ENCODE peak calls at places on chromosome 16, in eight cellular contexts. Y, D, G, M, W, P, R and K are unnamed samples.
A peak's percentile ranks its signal among the peaks of the same experiment; 100 is the strongest.

GRCh38 chr16:30456302-30456701 is 10.6 kb upstream of the SEPHS2 start:
- DNase-seq in W (no peak), Y (no peak), P (no peak), D (no peak), R (no peak), M (no peak), G (no peak), K (no peak)

GRCh38 chr16:85429776-85430522 is 183.2 kb upstream of the GSE1 start:
- DNase-seq in W (peak; percentile 14), R (no peak), Y (no peak), M (no peak), P (no peak), D (no peak), G (no peak), K (no peak)

GRCh38 chr16:26019885-26020284 is 328.1 kb downstream of the HS3ST4 start:
- DNase-seq in G (no peak), D (no peak), R (no peak), Y (no peak), W (no peak), P (no peak), M (no peak), K (no peak)

GRCh38 chr16:84404936-84405640 is 36.8 kb downstream of the ATP2C2 start:
- DNase-seq in Y (no peak), G (no peak), D (no peak), R (no peak), M (no peak), W (no peak), P (no peak), K (no peak)

GRCh38 chr16:66402166-66402565 is 24.9 kb upstream of the BEAN1 start:
- DNase-seq in G (no peak), Y (peak; percentile 60), P (no peak), M (no peak), D (no peak), R (no peak), W (no peak), K (no peak)

GRCh38 chr16:82700541-82701240 is 73.9 kb downstream of the CDH13 start:
- DNase-seq in D (no peak), W (no peak), Y (no peak), R (no peak), P (peak; percentile 3), G (no peak), M (no peak), K (no peak)

GRCh38 chr16:87552772-87553171 is 49.5 kb upstream of the JPH3 start:
- DNase-seq in G (no peak), R (no peak), M (no peak), P (no peak), D (peak; percentile 46), W (no peak), Y (no peak), K (no peak)

GRCh38 chr16:89905511-89906140 is 13.0 kb upstream of the MC1R start:
- DNase-seq in D (no peak), M (no peak), P (no peak), G (no peak), R (no peak), W (peak; percentile 16), Y (no peak), K (no peak)

GRCh38 chr16:57503366-57503765 is 17.1 kb upstream of the DOK4 start:
- DNase-seq in Y (no peak), R (no peak), W (no peak), P (no peak), G (no peak), D (no peak), M (peak; percentile 40), K (no peak)

GRCh38 chr16:23410176-23410575 is 42.8 kb downstream of the COG7 start:
- DNase-seq in W (no peak), M (no peak), G (no peak), P (no peak), Y (peak; percentile 23), D (no peak), R (no peak), K (no peak)

GRCh38 chr16:73058221-73058615 is 10.3 kb upstream of the ZFHX3 start:
- DNase-seq in Y (no peak), P (no peak), R (peak; percentile 62), M (no peak), D (no peak), G (peak; percentile 63), W (peak; percentile 49), K (no peak)

GRCh38 chr16:88762258-88762870 is 22.7 kb downstream of the PIEZO1 start:
- DNase-seq in D (no peak), P (no peak), G (no peak), W (no peak), R (no peak), Y (no peak), M (no peak), K (no peak)

GRCh38 chr16:29985271-29985811 is 10.1 kb downstream of the HIRIP3 start:
- DNase-seq in Y (no peak), P (no peak), G (no peak), W (no peak), M (no peak), D (no peak), R (no peak), K (no peak)

GRCh38 chr16:84396537-84397008 is 28.2 kb downstream of the ATP2C2 start:
- DNase-seq in P (no peak), G (no peak), W (no peak), M (no peak), D (peak; percentile 76), Y (peak; percentile 58), R (no peak), K (no peak)

GRCh38 chr16:88461291-88462269 is 8.5 kb downstream of the ZFPM1 start:
- DNase-seq in W (no peak), G (no peak), D (no peak), Y (no peak), P (no peak), M (peak; percentile 76), R (peak; percentile 61), K (no peak)

GRCh38 chr16:23835390-23836077 is at the start of gene PRKCB:
- DNase-seq in G (peak; percentile 64), P (peak; percentile 90), D (no peak), W (peak; percentile 16), M (peak; percentile 89), R (peak; percentile 68), Y (peak; percentile 83), K (peak; percentile 85)

GRCh38 chr16:81480856-81481821 is 36.5 kb downstream of the CMIP start:
- DNase-seq in G (peak; percentile 50), W (no peak), R (peak; percentile 57), P (no peak), D (no peak), M (no peak), Y (peak; percentile 82), K (peak; percentile 18)

GRCh38 chr16:64773184-64773583 is 348.7 kb downstream of the CDH11 start:
- DNase-seq in P (no peak), R (no peak), G (no peak), D (no peak), W (no peak), Y (no peak), M (no peak), K (no peak)

GRCh38 chr16:57341441-57342303 is 16.9 kb upstream of the CCL22 start:
- DNase-seq in D (peak; percentile 100), M (no peak), G (no peak), Y (no peak), W (no peak), P (no peak), R (peak; percentile 77), K (no peak)

GRCh38 chr16:23323224-23324030 is 21.3 kb downstream of the SCNN1B start:
- DNase-seq in P (no peak), G (no peak), Y (no peak), R (no peak), W (no peak), D (no peak), M (no peak), K (no peak)

GRCh38 chr16:24670623-24671454 is 58.6 kb upstream of the TNRC6A start:
- DNase-seq in M (peak; percentile 62), D (no peak), W (peak; percentile 68), P (no peak), G (peak; percentile 49), R (no peak), Y (peak; percentile 89), K (peak; percentile 26)

GRCh38 chr16:64437706-64438329 is 684.0 kb downstream of the CDH11 start:
- DNase-seq in M (peak; percentile 28), R (no peak), G (no peak), W (no peak), Y (no peak), P (no peak), D (no peak), K (no peak)

GRCh38 chr16:21952793-21953540 is at the start of gene UQCRC2:
- DNase-seq in W (peak; percentile 83), G (peak; percentile 87), D (peak; percentile 88), P (peak; percentile 95), M (peak; percentile 89), Y (peak; percentile 92), R (peak; percentile 92), K (peak; percentile 88)
- H3K27ac ChIP-seq in W (peak within 1 kb of the TSS; percentile 62), G (peak within 1 kb of the TSS; percentile 97), D (peak within 1 kb of the TSS; percentile 100), P (peak within 1 kb of the TSS; percentile 99), M (peak within 1 kb of the TSS; percentile 67), Y (peak within 1 kb of the TSS; percentile 87), R (peak within 1 kb of the TSS; percentile 95), K (peak within 1 kb of the TSS; percentile 98)

DNA sequence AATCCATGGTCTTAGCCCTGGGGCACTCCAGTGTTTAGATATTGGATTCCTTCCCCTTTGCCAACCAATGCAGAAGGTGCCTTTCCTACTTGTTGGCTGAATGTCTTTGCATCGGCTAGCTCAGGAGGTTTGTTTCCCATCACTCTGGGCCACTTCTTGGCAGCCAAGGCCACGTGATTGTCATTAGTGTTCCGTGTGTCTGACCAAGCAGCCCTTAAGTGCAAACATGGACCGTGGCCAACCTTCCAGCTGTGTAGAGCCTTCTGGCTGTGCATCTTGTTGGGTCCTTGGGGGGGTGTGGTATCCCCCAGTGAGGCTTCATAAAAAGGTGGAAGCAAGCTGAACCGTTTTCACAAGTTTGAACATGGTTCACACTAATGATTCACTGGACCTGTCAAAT is 66.0 kb downstream of the GNAO1 start:
- DNase-seq in G (no peak), M (no peak), P (no peak), W (peak; percentile 27), R (peak; percentile 53), D (no peak), Y (peak; percentile 80), K (no peak)
- H3K27ac ChIP-seq in G (no peak overlapping the region), M (no peak overlapping the region), P (no peak overlapping the region), W (no peak overlapping the region), R (peak overlapping the region; percentile 83), D (no peak overlapping the region), Y (peak overlapping the region; percentile 57), K (peak overlapping the region; percentile 98)

GRCh38 chr16:11913425-11914079 is 2.2 kb downstream of the GSPT1 start:
- DNase-seq in M (no peak), G (no peak), W (no peak), D (no peak), P (peak; percentile 60), Y (no peak), R (no peak), K (no peak)
- H3K27ac ChIP-seq in M (no peak overlapping the region), G (peak overlapping the region; percentile 98), W (no peak overlapping the region), D (no peak overlapping the region), P (peak overlapping the region; percentile 81), Y (peak overlapping the region; percentile 91), R (peak overlapping the region; percentile 97), K (no peak overlapping the region)

DNA sequence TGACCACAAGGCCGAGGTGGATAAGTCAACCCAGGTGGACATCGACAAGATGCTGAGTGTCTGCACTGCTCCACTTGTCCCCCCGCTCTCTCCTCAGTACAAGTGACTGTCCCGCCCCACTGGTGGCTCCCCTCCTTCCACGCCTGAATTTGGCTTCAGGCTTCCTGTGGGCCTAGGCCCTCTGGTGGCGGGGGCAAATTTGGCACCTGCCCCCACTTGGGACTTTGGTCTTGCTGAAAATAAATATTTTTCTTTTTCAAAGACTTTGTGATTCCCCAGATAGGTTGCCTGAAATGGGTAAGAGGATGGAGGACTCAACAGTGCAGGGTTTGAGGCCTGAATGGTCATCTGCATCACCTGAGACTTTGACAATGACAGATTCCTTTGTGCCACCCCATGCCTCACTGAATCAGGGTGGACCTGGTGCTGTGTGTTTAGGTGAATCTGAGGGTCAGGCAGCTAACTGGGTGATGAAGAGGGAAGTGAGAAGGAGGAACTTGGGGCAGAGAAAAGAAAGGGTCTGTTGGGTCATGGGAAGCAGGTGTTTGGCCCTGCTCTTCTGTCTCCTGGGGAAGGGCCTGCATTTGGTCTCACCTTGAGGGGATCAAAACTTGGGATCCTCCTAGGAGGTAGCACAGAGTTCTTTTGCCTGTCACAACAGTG is 2.0 kb downstream of the C16orf86 start:
- DNase-seq in R (no peak), P (peak; percentile 53), W (no peak), G (no peak), Y (no peak), M (no peak), D (no peak), K (no peak)
- H3K27ac ChIP-seq in R (peak overlapping the region; percentile 87), P (peak overlapping the region; percentile 51), W (no peak overlapping the region), G (peak overlapping the region; percentile 31), Y (peak overlapping the region; percentile 95), M (no peak overlapping the region), D (no peak overlapping the region), K (no peak overlapping the region)